ENCODE peak calls at places on chromosomes 4 and X, in four cellular contexts. C is GM12878, A is HEK293T, P is K562. M is an unnamed sample.

GRCh38 chrX:11664211-11664888 is 1.4 kb downstream of the ARHGAP6 start:
- DNase-seq in C (no peak), A (no peak), P (no peak), M (peak)

GRCh38 chr4:38298868-38299713 is 338.9 kb downstream of the PTTG2 start:
- DNase-seq in C (no peak), A (no peak), P (no peak), M (no peak)

GRCh38 chrX:21934414-21934813 is 6.1 kb upstream of the SMS start:
- DNase-seq in C (no peak), A (no peak), P (no peak), M (no peak)

GRCh38 chr4:182925298-182925738 is 8.1 kb upstream of the DCTD start:
- DNase-seq in C (peak), A (peak), P (peak), M (peak)

GRCh38 chrX:68163446-68163845 is 269.8 kb downstream of the OPHN1 start:
- DNase-seq in C (no peak), A (no peak), P (no peak), M (no peak)

GRCh38 chr4:10664408-10664807 is 20.2 kb downstream of the CLNK start:
- DNase-seq in C (no peak), A (no peak), P (no peak), M (no peak)

GRCh38 chr4:185822791-185823190 is 10.8 kb upstream of the SORBS2 start:
- DNase-seq in C (no peak), A (no peak), P (no peak), M (no peak)

GRCh38 chr4:46931981-46932380 is 22.9 kb upstream of the COX7B2 start:
- DNase-seq in C (peak), A (peak), P (no peak), M (no peak)

GRCh38 chr4:169070071-169070894 is 60.2 kb upstream of the CBR4 start:
- DNase-seq in C (no peak), A (no peak), P (no peak), M (no peak)

DNA sequence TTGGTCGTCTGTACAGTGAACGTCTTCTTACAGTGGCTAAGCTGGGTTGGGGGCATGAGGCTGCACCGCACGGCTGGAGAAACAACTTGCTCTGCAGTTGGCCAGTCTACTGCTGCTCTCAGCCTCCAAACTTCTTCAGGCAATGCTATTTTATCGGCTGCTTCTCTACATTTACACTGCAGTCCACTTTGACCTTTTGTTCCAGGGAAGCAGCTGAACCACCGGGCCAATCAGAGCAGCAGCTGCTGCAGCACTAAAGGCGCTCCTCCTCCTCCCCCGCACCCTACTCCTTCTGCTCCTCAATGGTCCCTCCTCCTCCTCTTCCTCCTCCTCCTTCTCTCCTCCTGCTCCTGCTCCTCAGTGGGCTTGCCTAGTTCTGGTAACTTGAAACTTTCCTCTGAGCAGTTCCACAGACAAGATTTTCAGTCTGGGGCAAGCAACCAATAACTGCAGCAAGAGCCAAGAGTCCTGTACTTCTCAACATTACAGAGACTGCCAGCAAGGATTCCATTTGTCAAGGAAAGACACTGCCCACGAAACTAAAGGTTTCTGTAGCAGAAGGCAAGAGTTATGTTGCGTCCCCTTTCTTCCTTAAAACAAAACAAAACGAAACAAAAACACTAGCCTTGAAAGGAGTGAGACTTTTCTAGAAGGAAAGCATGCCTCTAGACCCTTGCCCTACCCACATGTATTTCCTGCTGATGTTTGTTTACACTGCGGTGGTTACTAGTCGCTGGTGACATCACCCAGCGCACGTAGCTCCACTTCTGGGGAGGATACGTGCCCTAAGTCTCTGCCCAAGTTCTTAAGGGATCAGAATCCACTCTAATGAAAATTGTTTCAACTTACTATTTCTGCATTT is 125.7 kb upstream of the NAP1L5 start:
- DNase-seq in C (peak), A (peak), P (peak), M (peak)
- TF ChIP-seq FOXM1 in C (no peak), A (no peak), P (no peak), M (no peak)

GRCh38 chrX:31931225-31931624 is 859.4 kb upstream of the FTHL17 start:
- DNase-seq in C (no peak), A (no peak), P (no peak), M (no peak)
- TF ChIP-seq FOXM1 in C (no peak), A (no peak), P (no peak), M (no peak)

DNA sequence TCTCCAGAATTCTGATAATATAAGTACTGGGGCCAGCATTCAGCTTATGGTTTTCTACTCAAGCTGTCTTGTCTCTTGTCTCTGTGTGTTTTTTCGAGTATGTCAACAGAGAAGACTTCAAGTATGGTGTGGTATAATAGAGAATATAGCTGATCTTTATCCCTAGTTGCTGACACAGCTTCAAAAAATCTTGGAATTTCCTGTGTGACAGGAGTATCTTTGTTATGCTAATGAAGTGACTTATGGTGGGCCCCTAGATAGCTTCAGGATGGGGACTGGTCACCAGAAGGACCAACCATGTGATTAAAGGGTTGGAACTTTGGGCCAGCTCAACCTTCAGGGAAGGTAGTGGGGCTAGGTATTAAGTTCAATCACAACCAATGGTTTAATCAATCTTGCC is 2.9 kb downstream of the GPRASP3 start:
- DNase-seq in C (no peak), A (no peak), P (no peak), M (no peak)
- TF ChIP-seq FOXM1 in C (no peak), A (no peak), P (no peak), M (no peak)

DNA sequence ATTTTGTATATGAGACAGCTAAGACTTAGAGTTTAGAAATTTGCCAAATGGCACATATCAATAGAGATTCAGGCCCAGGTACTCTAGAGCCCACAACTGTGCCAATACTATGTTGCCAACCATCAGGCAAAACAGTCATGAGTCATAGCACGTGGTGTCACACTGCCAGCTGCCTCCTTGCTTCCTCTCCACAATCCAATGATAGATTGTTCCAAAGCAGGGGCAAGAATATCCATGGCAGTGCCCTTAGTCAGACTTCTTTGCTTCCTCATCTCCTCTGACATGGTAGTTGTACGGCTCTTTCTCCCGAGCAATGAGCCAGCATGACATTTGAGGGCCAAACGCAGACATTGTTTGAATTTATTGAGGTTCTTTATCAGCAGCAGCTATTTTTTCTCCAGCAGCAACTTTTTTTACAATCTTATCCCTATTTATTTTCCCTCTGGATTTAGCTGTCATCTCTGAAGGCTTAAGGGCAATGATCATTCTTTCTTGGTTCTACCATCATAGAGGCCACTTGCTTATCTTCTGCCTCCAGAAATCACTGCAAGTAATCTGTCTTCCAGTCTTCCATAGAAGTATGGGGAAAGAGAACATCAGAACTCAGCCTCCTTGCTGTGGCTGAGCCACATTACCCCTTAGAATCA is 169.7 kb downstream of the COL4A6 start:
- DNase-seq in C (no peak), A (no peak), P (no peak), M (no peak)
- TF ChIP-seq FOXM1 in C (no peak), A (no peak), P (no peak), M (no peak)